ENCODE peak calls at places on chromosomes 7 and 10, in nine cellular contexts. A is PC-9, Y is left ventricle myocardium inferior, R is hippocampal formation, O is HFFc6, X is NCI-H524, F is nephron progenitor cell, V is EL, I is hypothalamus. Q is an unnamed sample.

GRCh38 chr7:266851-267840 is 22.8 kb upstream of the FOXL3 start:
- DNase-seq in R (no peak), Y (no peak), V (no peak), O (no peak), I (no peak), X (no peak), A (peak; percentile 24), F (peak; percentile 25), Q (no peak)

GRCh38 chr7:3588341-3588740 is 287.3 kb downstream of the SDK1 start:
- DNase-seq in Y (no peak), O (no peak), R (no peak), V (no peak), F (no peak), X (no peak), I (no peak), A (no peak), Q (no peak)

GRCh38 chr10:33365871-33366411 is 31.5 kb upstream of the NRP1 start:
- DNase-seq in X (no peak), I (no peak), O (peak; percentile 97), V (peak; percentile 96), A (peak; percentile 20), Y (no peak), R (no peak), F (no peak), Q (peak; percentile 96)

GRCh38 chr7:35878356-35878755 is 77.5 kb downstream of the SEPTIN7 start:
- DNase-seq in A (no peak), I (no peak), V (peak; percentile 59), X (no peak), R (no peak), Y (no peak), O (peak; percentile 7), F (no peak), Q (peak; percentile 10)

GRCh38 chr7:44846816-44847508 is 925 bp downstream of the H2AZ2 start:
- DNase-seq in Y (no peak), F (no peak), A (no peak), X (no peak), V (no peak), O (no peak), R (no peak), I (no peak), Q (peak; percentile 22)

GRCh38 chr7:155380986-155381851 is 76.7 kb upstream of the EN2 start:
- DNase-seq in V (no peak), R (no peak), I (no peak), Y (no peak), O (no peak), F (no peak), X (no peak), A (no peak), Q (no peak)

GRCh38 chr7:29610031-29610490 is 46.4 kb downstream of the PRR15 start:
- DNase-seq in X (no peak), R (no peak), I (no peak), V (no peak), F (no peak), A (no peak), O (no peak), Y (no peak), Q (no peak)

GRCh38 chr10:101080933-101081546 is 19.3 kb downstream of the KAZALD1 start:
- DNase-seq in Y (no peak), F (peak; percentile 76), O (no peak), V (peak; percentile 23), R (no peak), I (no peak), A (no peak), X (no peak), Q (peak; percentile 32)

GRCh38 chr7:79063019-79063698 is 390.3 kb downstream of the MAGI2 start:
- DNase-seq in R (no peak), F (no peak), A (no peak), I (no peak), X (no peak), Y (no peak), O (peak; percentile 29), V (no peak), Q (peak; percentile 3)

GRCh38 chr10:26780793-26781601 is 79.8 kb downstream of the ABI1 start:
- DNase-seq in V (peak; percentile 97), X (no peak), F (no peak), I (no peak), R (no peak), Y (no peak), A (peak; percentile 75), O (peak; percentile 96), Q (peak; percentile 86)

GRCh38 chr7:113809591-113809990 is 109.2 kb downstream of the PPP1R3A start:
- DNase-seq in I (no peak), A (no peak), Y (no peak), F (no peak), V (no peak), X (no peak), O (no peak), R (no peak), Q (no peak)

GRCh38 chr7:121449735-121450134 is 53.6 kb upstream of the FAM3C start:
- DNase-seq in V (no peak), X (no peak), I (no peak), A (no peak), Y (no peak), O (no peak), F (no peak), R (no peak), Q (no peak)

GRCh38 chr7:130008941-130009847 is 42.0 kb downstream of the ZC3HC1 start:
- DNase-seq in O (peak; percentile 52), X (no peak), V (peak; percentile 67), A (peak; percentile 98), I (no peak), F (no peak), R (no peak), Y (no peak), Q (peak; percentile 81)

Q was measured in RKO.